ENCODE peak calls at places on chromosomes 5 and 9, in four cellular contexts. V, Z, W and Q are unnamed samples.
A peak's percentile ranks its signal among the peaks of the same experiment; 100 is the strongest.

GRCh38 chr9:21796768-21797167 is 5.7 kb upstream of the MTAP start:
- DNase-seq in Z (no peak), V (peak; percentile 68), W (peak; percentile 76), Q (no peak)

GRCh38 chr5:60507687-60508086 is 192.3 kb downstream of the DEPDC1B start:
- DNase-seq in W (peak; percentile 80), Z (no peak), V (no peak), Q (no peak)

GRCh38 chr5:58462623-58463230 is 2.8 kb upstream of the PLK2 start:
- DNase-seq in V (peak; percentile 79), W (peak; percentile 72), Z (peak; percentile 30), Q (peak; percentile 9)

GRCh38 chr9:69455311-69455710 is 130.3 kb downstream of the ENTREP1 start:
- DNase-seq in W (no peak), V (no peak), Z (no peak), Q (no peak)

GRCh38 chr5:41009228-41009627 is 61.9 kb downstream of the MROH2B start:
- DNase-seq in W (peak; percentile 32), V (peak; percentile 16), Z (peak; percentile 17), Q (no peak)

GRCh38 chr5:128199104-128199503 is 115.5 kb downstream of the SLC12A2 start:
- DNase-seq in W (peak; percentile 76), Z (no peak), V (peak; percentile 47), Q (no peak)

GRCh38 chr5:5344606-5345005 is 77.9 kb upstream of the ICE1 start:
- DNase-seq in V (no peak), Z (no peak), W (no peak), Q (no peak)

GRCh38 chr5:14753292-14753691 is 88.8 kb downstream of the OTULIN start:
- DNase-seq in V (no peak), Z (no peak), W (peak; percentile 10), Q (no peak)

GRCh38 chr9:25613709-25614108 is 64.5 kb downstream of the TUSC1 start:
- DNase-seq in W (no peak), Z (no peak), V (no peak), Q (no peak)

GRCh38 chr5:127705120-127705892 is 2.1 kb downstream of the CCDC192 start:
- DNase-seq in W (peak; percentile 86), Z (no peak), V (peak; percentile 64), Q (peak; percentile 18)

GRCh38 chr5:10875201-10875768 is 114.3 kb upstream of the DAP start:
- DNase-seq in V (no peak), Z (no peak), W (peak; percentile 13), Q (no peak)

GRCh38 chr9:4814913-4815312 is 22.2 kb downstream of the RCL1 start:
- DNase-seq in V (no peak), Z (no peak), W (no peak), Q (no peak)

GRCh38 chr9:134192951-134193731 is 28.8 kb upstream of the RNU6ATAC start:
- DNase-seq in V (no peak), Z (peak; percentile 17), W (no peak), Q (no peak)

GRCh38 chr9:84575705-84576104 is 93.8 kb upstream of the NTRK2 start:
- DNase-seq in W (no peak), V (no peak), Z (no peak), Q (no peak)

GRCh38 chr9:92154016-92154415 is 38.8 kb upstream of the SPTLC1 start:
- DNase-seq in Z (no peak), W (no peak), V (no peak), Q (no peak)

GRCh38 chr9:75064307-75065025 is 23.5 kb downstream of the NMRK1 start:
- DNase-seq in W (peak; percentile 72), V (no peak), Z (no peak), Q (no peak)

GRCh38 chr9:34362614-34363013 is 14.1 kb downstream of the MYORG start:
- DNase-seq in V (no peak), W (no peak), Z (no peak), Q (no peak)

GRCh38 chr5:137612576-137612975 is 113.5 kb upstream of the SPOCK1 start:
- DNase-seq in V (no peak), W (no peak), Z (no peak), Q (no peak)

GRCh38 chr9:104227108-104227507 is 133.0 kb downstream of the SMC2 start:
- DNase-seq in W (no peak), Z (no peak), V (no peak), Q (no peak)

GRCh38 chr5:133754575-133755169 is 142.3 kb upstream of the FSTL4 start:
- DNase-seq in V (peak; percentile 53), Z (no peak), W (peak; percentile 7), Q (peak; percentile 48)

GRCh38 chr9:101514056-101514455 is 19.6 kb upstream of the RNF20 start:
- DNase-seq in V (no peak), Z (no peak), W (peak; percentile 72), Q (no peak)

GRCh38 chr9:34443976-34444375 is 14.4 kb downstream of the FAM219A start:
- DNase-seq in V (no peak), Z (no peak), W (no peak), Q (no peak)

DNA sequence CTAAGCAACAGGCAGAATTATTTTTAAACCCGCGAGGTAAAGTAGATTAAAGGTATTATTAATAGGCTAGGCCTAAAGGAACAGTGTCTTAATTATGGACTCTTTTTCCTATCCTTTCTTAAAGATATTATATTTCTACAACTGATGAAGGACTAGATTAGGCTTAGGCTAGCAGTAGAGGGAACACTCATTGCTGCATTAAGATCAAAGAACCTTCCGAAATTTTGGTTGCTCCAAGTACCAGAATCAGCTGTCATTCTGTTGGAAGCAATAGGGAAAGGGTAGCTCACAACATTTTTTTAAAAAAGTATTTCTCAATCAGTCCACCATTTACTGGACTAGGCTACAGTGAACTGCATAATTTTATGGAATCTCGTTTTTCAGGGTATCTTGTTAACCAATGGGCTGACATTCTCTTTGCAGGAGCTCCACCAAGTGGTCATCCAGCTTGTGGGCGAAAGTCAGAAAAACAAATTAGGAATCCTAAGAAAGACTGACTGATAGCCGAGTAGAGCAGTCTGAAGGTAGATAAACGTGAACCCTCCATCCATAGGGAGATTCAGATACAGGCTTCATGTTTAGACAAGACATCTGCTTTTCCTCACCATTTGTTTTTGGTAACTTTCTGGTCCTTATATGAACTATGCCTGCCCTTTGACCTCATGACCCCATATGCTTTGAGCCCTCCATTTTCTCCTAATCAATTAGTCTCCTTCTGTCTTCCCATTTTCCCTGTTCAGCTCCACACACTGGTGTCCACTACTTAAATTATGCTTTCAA is 103.6 kb upstream of the CHD1 start:
- DNase-seq in W (peak; percentile 80), Z (peak; percentile 46), V (peak; percentile 76), Q (peak; percentile 35)
- TF ChIP-seq RFX5 in W (no peak), Z (no peak), V (no peak), Q (no peak)

GRCh38 chr9:113409481-113409880 is 994 bp downstream of the POLE3 start:
- DNase-seq in W (no peak), Z (no peak), V (no peak), Q (no peak)
- TF ChIP-seq RFX5 in W (no peak), Z (no peak), V (no peak), Q (no peak)

GRCh38 chr9:131303702-131304101 is 14.2 kb downstream of the PLPP7 start:
- DNase-seq in Z (no peak), W (no peak), V (no peak), Q (no peak)

GRCh38 chr9:131302244-131303075 is 12.9 kb downstream of the PLPP7 start:
- DNase-seq in Z (no peak), W (no peak), V (no peak), Q (no peak)

GRCh38 chr9:131306397-131306997 is 17.0 kb downstream of the PLPP7 start:
- DNase-seq in V (no peak), W (no peak), Z (no peak), Q (no peak)

GRCh38 chr9:131307974-131308373 is 18.5 kb downstream of the PLPP7 start:
- DNase-seq in Z (no peak), V (no peak), W (no peak), Q (no peak)

DNA sequence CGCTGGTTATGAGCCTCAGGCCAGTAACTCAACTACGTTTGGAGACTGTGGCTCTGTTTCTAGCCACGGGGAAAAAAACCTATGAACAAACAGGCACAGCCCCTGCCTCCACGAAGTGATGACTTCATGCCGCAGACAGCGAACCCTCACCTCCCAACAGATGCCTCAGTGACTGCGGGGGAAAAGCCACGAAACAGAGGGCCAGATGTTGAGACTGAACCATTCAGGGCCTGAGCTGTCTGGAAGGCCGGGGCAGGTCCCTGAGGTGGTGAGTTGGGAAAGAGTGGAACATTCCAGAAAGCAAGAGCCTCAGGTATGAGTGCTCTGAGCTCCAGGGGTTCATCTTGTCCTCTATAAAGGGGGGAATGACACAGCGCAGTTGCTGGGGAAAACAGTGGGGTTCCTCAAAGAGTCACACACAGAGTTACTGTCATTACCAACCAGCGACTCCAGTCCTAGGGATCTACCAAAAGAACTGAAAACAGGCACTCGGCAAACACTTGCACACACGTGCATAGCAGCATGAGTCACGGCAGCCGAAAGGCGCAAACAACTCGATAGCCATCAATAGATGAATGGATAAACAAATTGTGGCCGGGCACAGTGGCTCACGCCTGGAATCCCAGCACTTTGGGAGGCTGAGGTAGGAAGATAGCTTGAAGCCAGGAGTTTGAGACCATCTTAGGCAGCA is 15.3 kb downstream of the PLPP7 start:
- DNase-seq in W (peak; percentile 49), Z (peak; percentile 63), V (no peak), Q (no peak)
- TF ChIP-seq RFX5 in W (no peak), Z (no peak), V (no peak), Q (no peak)

GRCh38 chr5:154132718-154133307 is 57.7 kb upstream of the GALNT10 start:
- DNase-seq in V (no peak), W (no peak), Z (no peak), Q (no peak)

GRCh38 chr5:154135125-154135524 is 55.4 kb upstream of the GALNT10 start:
- DNase-seq in V (no peak), W (no peak), Z (no peak), Q (peak; percentile 60)

GRCh38 chr5:154134499-154134898 is 56.0 kb upstream of the GALNT10 start:
- DNase-seq in W (no peak), V (no peak), Z (no peak), Q (no peak)

GRCh38 chr5:154131817-154132216 is 58.7 kb upstream of the GALNT10 start:
- DNase-seq in V (no peak), W (no peak), Z (no peak), Q (no peak)

DNA sequence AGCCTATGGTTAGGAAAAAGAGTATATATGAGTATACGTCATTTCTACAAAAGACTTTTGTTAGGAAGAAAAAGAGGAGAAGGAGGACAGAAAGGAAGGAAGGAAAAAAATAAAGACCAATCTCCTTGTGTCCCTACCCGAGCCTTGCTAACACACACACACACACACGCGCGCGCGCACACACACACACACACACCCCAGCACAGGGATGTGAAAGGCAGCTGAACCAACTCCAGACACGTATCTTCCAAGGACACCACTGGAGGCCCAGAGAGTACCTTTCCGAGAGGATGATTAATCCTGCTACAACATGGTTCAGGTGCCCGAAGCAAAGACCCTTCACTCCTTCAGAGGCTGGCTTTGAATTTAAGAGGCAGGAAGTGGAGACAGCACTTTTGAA is 56.9 kb upstream of the GALNT10 start:
- DNase-seq in Z (no peak), V (no peak), W (no peak), Q (no peak)
- TF ChIP-seq RFX5 in Z (no peak), V (no peak), W (no peak), Q (no peak)